ENCODE peak calls at places on chromosomes 12 and 14, in six cellular contexts. D, V, R, Y, X and B are unnamed samples.

GRCh38 chr12:124497658-124498057 is 69.8 kb downstream of the NCOR2 start:
- DNase-seq in D (no peak), Y (no peak), X (no peak), V (peak; percentile 96), R (peak; percentile 95), B (no peak)

GRCh38 chr12:1800646-1801284 is 19.6 kb upstream of the LRTM2 start:
- DNase-seq in X (no peak), Y (no peak), R (peak; percentile 60), D (peak; percentile 73), V (peak; percentile 54), B (peak; percentile 45)

GRCh38 chr12:82174383-82174782 is 183.8 kb downstream of the CCDC59 start:
- DNase-seq in X (no peak), Y (no peak), D (no peak), R (no peak), V (no peak), B (no peak)

GRCh38 chr12:25020621-25021243 is 71.8 kb upstream of the BCAT1 start:
- DNase-seq in D (no peak), Y (no peak), X (no peak), V (no peak), R (no peak), B (no peak)

GRCh38 chr14:104599446-104599845 is 5.1 kb downstream of the TMEM179 start:
- DNase-seq in Y (no peak), X (no peak), D (no peak), V (no peak), R (no peak), B (no peak)

GRCh38 chr12:53324113-53324778 is 2.8 kb upstream of the AAAS start:
- DNase-seq in V (no peak), Y (no peak), X (no peak), D (peak; percentile 60), R (peak; percentile 26), B (no peak)

GRCh38 chr14:68367444-68368014 is 425.3 kb downstream of the ZFP36L1 start:
- DNase-seq in R (peak; percentile 66), D (no peak), V (no peak), Y (no peak), X (no peak), B (no peak)

GRCh38 chr12:31896514-31897039 is 62.6 kb upstream of the RESF1 start:
- DNase-seq in Y (no peak), R (peak; percentile 75), D (no peak), X (no peak), V (peak; percentile 38), B (no peak)

GRCh38 chr14:101535232-101535631 is 26.1 kb upstream of the DIO3 start:
- DNase-seq in D (no peak), V (no peak), Y (no peak), X (no peak), R (no peak), B (no peak)

GRCh38 chr12:123696209-123696608 is 15.9 kb upstream of the ATP6V0A2 start:
- DNase-seq in R (no peak), Y (no peak), V (no peak), X (no peak), D (no peak), B (no peak)

GRCh38 chr14:24270537-24271133 is 762 bp downstream of the RABGGTA start:
- DNase-seq in Y (no peak), V (no peak), D (no peak), R (no peak), X (no peak), B (peak; percentile 3)

GRCh38 chr14:72256055-72256454 is 323.8 kb downstream of the RGS6 start:
- DNase-seq in V (no peak), X (no peak), Y (peak; percentile 86), R (no peak), D (no peak), B (no peak)

GRCh38 chr12:84128117-84128991 is 784.2 kb downstream of the SLC6A15 start:
- DNase-seq in R (no peak), Y (no peak), V (no peak), D (peak; percentile 71), X (no peak), B (no peak)

GRCh38 chr14:22410497-22410896 is 178.5 kb downstream of the DAD1 start:
- DNase-seq in X (no peak), R (no peak), D (no peak), V (no peak), Y (no peak), B (no peak)
- H4K91ac ChIP-seq in X (no peak overlapping the region), R (no peak overlapping the region), D (no peak overlapping the region), V (no peak overlapping the region), Y (no peak overlapping the region), B (no peak overlapping the region)

GRCh38 chr14:45089813-45090212 is 5.9 kb downstream of the PRPF39 start:
- DNase-seq in D (no peak), X (no peak), V (peak; percentile 61), Y (no peak), R (no peak), B (no peak)
- H4K8ac ChIP-seq in D (no peak overlapping the region), X (no peak overlapping the region), V (no peak overlapping the region), Y (no peak overlapping the region), R (no peak overlapping the region), B (no peak overlapping the region)

GRCh38 chr12:49979791-49980190 is 7.0 kb downstream of the AQP6 start:
- DNase-seq in D (no peak), X (no peak), V (no peak), Y (no peak), R (no peak), B (no peak)
- H4K91ac ChIP-seq in D (no peak overlapping the region), X (no peak overlapping the region), V (no peak overlapping the region), Y (no peak overlapping the region), R (no peak overlapping the region), B (no peak overlapping the region)

DNA sequence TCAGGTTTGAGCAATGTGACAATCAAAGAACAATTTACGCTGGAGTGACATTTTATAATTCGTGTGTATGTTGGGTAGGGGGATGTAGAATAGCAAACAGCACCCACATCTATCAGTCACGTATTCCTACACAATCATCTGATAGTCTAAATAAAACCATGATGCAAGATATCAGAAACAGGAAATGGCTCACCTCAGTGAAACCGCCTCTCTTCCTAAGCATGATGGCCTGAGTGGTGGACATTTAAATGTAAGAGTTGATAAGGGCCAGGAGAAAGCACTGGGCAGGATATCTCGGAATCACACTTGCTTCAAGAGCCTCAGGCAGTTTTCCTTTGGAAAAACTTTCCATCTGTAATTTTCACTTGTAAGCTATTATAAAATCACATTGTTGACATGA is 128.2 kb downstream of the GRIP1 start:
- DNase-seq in V (no peak), Y (no peak), D (no peak), X (no peak), R (no peak), B (no peak)
- H4K8ac ChIP-seq in V (no peak overlapping the region), Y (no peak overlapping the region), D (no peak overlapping the region), X (no peak overlapping the region), R (no peak overlapping the region), B (no peak overlapping the region)

GRCh38 chr14:54718046-54718445 is 151.1 kb downstream of the SAMD4A start:
- DNase-seq in R (peak; percentile 95), X (no peak), V (peak; percentile 81), Y (no peak), D (no peak), B (no peak)
- H4K91ac ChIP-seq in R (no peak overlapping the region), X (no peak overlapping the region), V (peak overlapping the region; percentile 13), Y (no peak overlapping the region), D (no peak overlapping the region), B (no peak overlapping the region)